ENCODE peak calls at places on chromosome 17, in eight cellular contexts. One of them, this sample, is unnamed.

GRCh38 chr17:304461-304860 is 48.1 kb downstream of the RPH3AL start:
- DNase-seq in NAMALWA: no peak
- DNase-seq in T-helper 17 cell: no peak
- DNase-seq in HCT116: no peak
- DNase-seq in bronchial epithelial cell: no peak
- DNase-seq in fibroblast of the conjunctiva: no peak
- DNase-seq in neural crest cell: no peak
- DNase-seq in pons: no peak
- DNase-seq in this sample: no peak

GRCh38 chr17:9647014-9647413 is 1.7 kb downstream of the USP43 start:
- DNase-seq in NAMALWA: no peak
- DNase-seq in T-helper 17 cell: no peak
- DNase-seq in HCT116: no peak
- DNase-seq in bronchial epithelial cell: peak
- DNase-seq in fibroblast of the conjunctiva: no peak
- DNase-seq in neural crest cell: no peak
- DNase-seq in pons: no peak
- DNase-seq in this sample: no peak

GRCh38 chr17:47733414-47734288 is 615 bp downstream of the TBX21 start:
- DNase-seq in NAMALWA: peak
- DNase-seq in T-helper 17 cell: no peak
- DNase-seq in HCT116: no peak
- DNase-seq in bronchial epithelial cell: no peak
- DNase-seq in fibroblast of the conjunctiva: no peak
- DNase-seq in neural crest cell: no peak
- DNase-seq in pons: no peak
- DNase-seq in this sample: no peak

GRCh38 chr17:27663862-27664605 is 33.0 kb downstream of the LGALS9 start:
- DNase-seq in NAMALWA: no peak
- DNase-seq in T-helper 17 cell: no peak
- DNase-seq in HCT116: no peak
- DNase-seq in bronchial epithelial cell: no peak
- DNase-seq in fibroblast of the conjunctiva: no peak
- DNase-seq in neural crest cell: no peak
- DNase-seq in pons: no peak
- DNase-seq in this sample: no peak

GRCh38 chr17:74603032-74603635 is 11.1 kb upstream of the CD300LD start:
- DNase-seq in NAMALWA: no peak
- DNase-seq in T-helper 17 cell: no peak
- DNase-seq in HCT116: no peak
- DNase-seq in bronchial epithelial cell: no peak
- DNase-seq in fibroblast of the conjunctiva: no peak
- DNase-seq in neural crest cell: no peak
- DNase-seq in pons: peak
- DNase-seq in this sample: no peak

GRCh38 chr17:66855204-66855603 is 20.3 kb downstream of the CACNG5 start:
- DNase-seq in NAMALWA: peak
- DNase-seq in T-helper 17 cell: no peak
- DNase-seq in HCT116: no peak
- DNase-seq in bronchial epithelial cell: peak
- DNase-seq in fibroblast of the conjunctiva: no peak
- DNase-seq in neural crest cell: no peak
- DNase-seq in pons: no peak
- DNase-seq in this sample: no peak

GRCh38 chr17:48002208-48002919 is 31.5 kb downstream of the CDK5RAP3 start:
- DNase-seq in NAMALWA: peak
- DNase-seq in T-helper 17 cell: no peak
- DNase-seq in HCT116: no peak
- DNase-seq in bronchial epithelial cell: peak
- DNase-seq in fibroblast of the conjunctiva: peak
- DNase-seq in neural crest cell: no peak
- DNase-seq in pons: peak
- DNase-seq in this sample: no peak

GRCh38 chr17:61402978-61403845 is 3.6 kb downstream of the TBX2 start:
- DNase-seq in NAMALWA: no peak
- DNase-seq in T-helper 17 cell: no peak
- DNase-seq in HCT116: no peak
- DNase-seq in bronchial epithelial cell: no peak
- DNase-seq in fibroblast of the conjunctiva: no peak
- DNase-seq in neural crest cell: no peak
- DNase-seq in pons: no peak
- DNase-seq in this sample: no peak

GRCh38 chr17:75587718-75588545 is at the start of gene MYO15B:
- DNase-seq in NAMALWA: no peak
- DNase-seq in T-helper 17 cell: peak
- DNase-seq in HCT116: no peak
- DNase-seq in bronchial epithelial cell: no peak
- DNase-seq in fibroblast of the conjunctiva: no peak
- DNase-seq in neural crest cell: peak
- DNase-seq in pons: peak
- DNase-seq in this sample: no peak

GRCh38 chr17:27919120-27919519 is 26.0 kb upstream of the LYRM9 start:
- DNase-seq in NAMALWA: no peak
- DNase-seq in T-helper 17 cell: no peak
- DNase-seq in HCT116: no peak
- DNase-seq in bronchial epithelial cell: no peak
- DNase-seq in fibroblast of the conjunctiva: no peak
- DNase-seq in neural crest cell: no peak
- DNase-seq in pons: no peak
- DNase-seq in this sample: no peak

GRCh38 chr17:59439261-59439660 is 107.8 kb downstream of the YPEL2 start:
- DNase-seq in NAMALWA: peak
- DNase-seq in T-helper 17 cell: no peak
- DNase-seq in HCT116: no peak
- DNase-seq in bronchial epithelial cell: no peak
- DNase-seq in fibroblast of the conjunctiva: no peak
- DNase-seq in neural crest cell: no peak
- DNase-seq in pons: no peak
- DNase-seq in this sample: no peak